ENCODE peak calls at places on chromosomes 7 and 10, in four cellular contexts. G is stimulated activated naive CD8-positive, alpha-beta T cell treated with anti-CD3 and anti-CD28 coated beads, Interleukin-15, Interleukin-2, amounts not matched to agents 100 U/mL and 50 U/mL, for 24 hours; Y is GM03348; P is activated CD4-positive, alpha-beta T cell treated with anti-CD3 and anti-CD28 coated beads, Interleukin-2, amount 50 U/mL, for 1 hour. H is an unnamed sample.

GRCh38 chr7:114310344-114311118 is 104.1 kb upstream of the FOXP2 start:
- DNase-seq in G (no peak), Y (no peak), P (no peak), H (no peak)

GRCh38 chr10:77386833-77387232 is 250.8 kb downstream of the KCNMA1 start:
- DNase-seq in G (peak; percentile 7), Y (peak; percentile 58), P (no peak), H (peak; percentile 38)

GRCh38 chr10:133185916-133186315 is 25.9 kb downstream of the KNDC1 start:
- DNase-seq in G (no peak), Y (no peak), P (no peak), H (no peak)

GRCh38 chr10:128569546-128569945 is 443.3 kb upstream of the MKI67 start:
- DNase-seq in G (no peak), Y (no peak), P (no peak), H (no peak)

GRCh38 chr10:60048146-60048545 is 141.8 kb upstream of the CCDC6 start:
- DNase-seq in G (no peak), Y (peak; percentile 43), P (no peak), H (no peak)

GRCh38 chr7:34655384-34655783 is 2.6 kb upstream of the NPSR1 start:
- DNase-seq in G (no peak), Y (no peak), P (no peak), H (no peak)

GRCh38 chr7:47580811-47581331 is 1.0 kb downstream of the TNS3 start:
- DNase-seq in G (no peak), Y (peak; percentile 40), P (no peak), H (no peak)

GRCh38 chr7:54542920-54543539 is 855 bp downstream of the VSTM2A start:
- DNase-seq in G (no peak), Y (peak; percentile 35), P (no peak), H (no peak)

GRCh38 chr7:19621740-19622139 is 87.1 kb downstream of the POLR1F start:
- DNase-seq in G (no peak), Y (no peak), P (no peak), H (peak; percentile 13)

GRCh38 chr7:33744293-33744692 is 161.0 kb upstream of the BMPER start:
- DNase-seq in G (no peak), Y (no peak), P (no peak), H (no peak)

GRCh38 chr10:44786451-44786850 is 124.7 kb upstream of the TMEM72 start:
- DNase-seq in G (no peak), Y (peak; percentile 33), P (no peak), H (peak; percentile 58)

GRCh38 chr7:18505870-18506460 is 10.4 kb downstream of the HDAC9 start:
- DNase-seq in G (no peak), Y (peak; percentile 55), P (no peak), H (no peak)

GRCh38 chr10:65952086-65952485 is 973.8 kb upstream of the LRRTM3 start:
- DNase-seq in G (no peak), Y (no peak), P (no peak), H (no peak)

GRCh38 chr10:103096130-103096529 is 96.9 kb downstream of the NT5C2 start:
- DNase-seq in G (no peak), Y (no peak), P (no peak), H (no peak)

H was measured in stromal cell of bone marrow.